ENCODE peak calls at places on chromosomes 5 and 9, in nine cellular contexts. J is RCC 7860; Z is GM12865; W is COR-L47; B is activated CD4-positive, alpha-beta T cell treated with anti-CD3 and anti-CD28 coated beads, Interleukin-2, amount 50 U/mL, for 1 hour; F is MCF 10A; K is endothelial cell of umbilical vein; E is activated CD8-positive, alpha-beta memory T cell treated with anti-CD3 and anti-CD28 coated beads for 48 hours; L is fibroblast of pulmonary artery. H is an unnamed sample.

GRCh38 chr5:135193213-135194125 is 159.4 kb upstream of the PITX1 start:
- DNase-seq in J (no peak), Z (no peak), W (no peak), B (no peak), F (peak; percentile 11), K (peak; percentile 80), E (no peak), L (peak; percentile 59), H (no peak)

GRCh38 chr9:91084896-91085295 is 276.8 kb downstream of the AUH start:
- DNase-seq in J (no peak), Z (no peak), W (no peak), B (no peak), F (no peak), K (no peak), E (no peak), L (no peak), H (no peak)

GRCh38 chr9:503331-503730 is 288.7 kb downstream of the DOCK8 start:
- DNase-seq in J (no peak), Z (no peak), W (no peak), B (no peak), F (no peak), K (no peak), E (no peak), L (no peak), H (no peak)

GRCh38 chr9:127611796-127612790 is at the start of gene STXBP1:
- DNase-seq in J (peak; percentile 67), Z (peak; percentile 84), W (peak; percentile 85), B (peak; percentile 83), F (peak; percentile 81), K (peak; percentile 82), E (peak; percentile 76), L (peak; percentile 85), H (peak; percentile 95)

GRCh38 chr5:137621861-137622823 is 113.7 kb downstream of the KLHL3 start:
- DNase-seq in J (no peak), Z (no peak), W (no peak), B (no peak), F (peak; percentile 94), K (no peak), E (no peak), L (peak; percentile 37), H (no peak)

GRCh38 chr9:69549310-69550202 is 122.6 kb downstream of the APBA1 start:
- DNase-seq in J (peak; percentile 48), Z (peak; percentile 62), W (peak; percentile 33), B (no peak), F (peak; percentile 55), K (peak; percentile 67), E (no peak), L (peak; percentile 64), H (peak; percentile 63)

GRCh38 chr9:136868644-136869043 is 2.5 kb upstream of the EDF1 start:
- DNase-seq in J (no peak), Z (no peak), W (no peak), B (no peak), F (no peak), K (no peak), E (no peak), L (no peak), H (no peak)

GRCh38 chr9:109458453-109459211 is 39.5 kb downstream of the PTPN3 start:
- DNase-seq in J (no peak), Z (no peak), W (no peak), B (no peak), F (no peak), K (no peak), E (no peak), L (no peak), H (no peak)

GRCh38 chr5:132327278-132327959 is 33.2 kb downstream of the SLC22A4 start:
- DNase-seq in J (no peak), Z (no peak), W (no peak), B (no peak), F (no peak), K (no peak), E (no peak), L (peak; percentile 50), H (no peak)

GRCh38 chr9:35951736-35952135 is 6.2 kb downstream of the OR2S2 start:
- DNase-seq in J (peak; percentile 67), Z (no peak), W (no peak), B (no peak), F (no peak), K (peak; percentile 88), E (no peak), L (peak; percentile 81), H (no peak)

H was measured in neural progenitor cell.